ENCODE peak calls at places on chromosomes 13 and 19, in eight cellular contexts. One of them, this sample, is unnamed.

GRCh38 chr13:21297452-21297851 is 121.0 kb downstream of the MRPL57 start:
- DNase-seq in HCEC 1CT: no peak
- DNase-seq in activated T-helper 1 cell treated with anti-CD3 and anti-CD28 coated beads, Interleukin-12 subunit alpha, Interleukin-12 subunit beta, Interleukin-2, Interleukin-4 antibody, amounts not matched to agents 30 ng/mL and 10 ng/mL and 1 ng/mL, durations not matched to agents 14 hours and 24 hours and 36 hours: no peak
- DNase-seq in GM18507: no peak
- DNase-seq in foreskin keratinocyte: no peak
- DNase-seq in RPMI8226: no peak
- DNase-seq in neuronal stem cell: peak
- DNase-seq in foreskin melanocyte: no peak
- DNase-seq in this sample: no peak

GRCh38 chr19:6092329-6093286 is 17.7 kb downstream of the RFX2 start:
- DNase-seq in HCEC 1CT: peak
- DNase-seq in activated T-helper 1 cell treated with anti-CD3 and anti-CD28 coated beads, Interleukin-12 subunit alpha, Interleukin-12 subunit beta, Interleukin-2, Interleukin-4 antibody, amounts not matched to agents 30 ng/mL and 10 ng/mL and 1 ng/mL, durations not matched to agents 14 hours and 24 hours and 36 hours: no peak
- DNase-seq in GM18507: no peak
- DNase-seq in foreskin keratinocyte: peak
- DNase-seq in RPMI8226: peak
- DNase-seq in neuronal stem cell: peak
- DNase-seq in foreskin melanocyte: peak
- DNase-seq in this sample: peak

GRCh38 chr13:26965976-26966375 is 205.4 kb upstream of the GPR12 start:
- DNase-seq in HCEC 1CT: no peak
- DNase-seq in activated T-helper 1 cell treated with anti-CD3 and anti-CD28 coated beads, Interleukin-12 subunit alpha, Interleukin-12 subunit beta, Interleukin-2, Interleukin-4 antibody, amounts not matched to agents 30 ng/mL and 10 ng/mL and 1 ng/mL, durations not matched to agents 14 hours and 24 hours and 36 hours: no peak
- DNase-seq in GM18507: no peak
- DNase-seq in foreskin keratinocyte: no peak
- DNase-seq in RPMI8226: no peak
- DNase-seq in neuronal stem cell: no peak
- DNase-seq in foreskin melanocyte: no peak
- DNase-seq in this sample: no peak

GRCh38 chr13:25169356-25169755 is 2.7 kb downstream of the AMER2 start:
- DNase-seq in HCEC 1CT: no peak
- DNase-seq in activated T-helper 1 cell treated with anti-CD3 and anti-CD28 coated beads, Interleukin-12 subunit alpha, Interleukin-12 subunit beta, Interleukin-2, Interleukin-4 antibody, amounts not matched to agents 30 ng/mL and 10 ng/mL and 1 ng/mL, durations not matched to agents 14 hours and 24 hours and 36 hours: no peak
- DNase-seq in GM18507: no peak
- DNase-seq in foreskin keratinocyte: no peak
- DNase-seq in RPMI8226: no peak
- DNase-seq in neuronal stem cell: no peak
- DNase-seq in foreskin melanocyte: no peak
- DNase-seq in this sample: no peak

GRCh38 chr13:102591988-102592781 is 4.6 kb upstream of the TPP2 start:
- DNase-seq in HCEC 1CT: peak
- DNase-seq in activated T-helper 1 cell treated with anti-CD3 and anti-CD28 coated beads, Interleukin-12 subunit alpha, Interleukin-12 subunit beta, Interleukin-2, Interleukin-4 antibody, amounts not matched to agents 30 ng/mL and 10 ng/mL and 1 ng/mL, durations not matched to agents 14 hours and 24 hours and 36 hours: peak
- DNase-seq in GM18507: no peak
- DNase-seq in foreskin keratinocyte: no peak
- DNase-seq in RPMI8226: peak
- DNase-seq in neuronal stem cell: peak
- DNase-seq in foreskin melanocyte: peak
- DNase-seq in this sample: peak

GRCh38 chr13:97849305-97849704 is 104.2 kb upstream of the IPO5 start:
- DNase-seq in HCEC 1CT: peak
- DNase-seq in activated T-helper 1 cell treated with anti-CD3 and anti-CD28 coated beads, Interleukin-12 subunit alpha, Interleukin-12 subunit beta, Interleukin-2, Interleukin-4 antibody, amounts not matched to agents 30 ng/mL and 10 ng/mL and 1 ng/mL, durations not matched to agents 14 hours and 24 hours and 36 hours: no peak
- DNase-seq in GM18507: no peak
- DNase-seq in foreskin keratinocyte: no peak
- DNase-seq in RPMI8226: peak
- DNase-seq in neuronal stem cell: peak
- DNase-seq in foreskin melanocyte: no peak
- DNase-seq in this sample: no peak

GRCh38 chr13:23966221-23966690 is 69.0 kb upstream of the C1QTNF9B start:
- DNase-seq in HCEC 1CT: no peak
- DNase-seq in activated T-helper 1 cell treated with anti-CD3 and anti-CD28 coated beads, Interleukin-12 subunit alpha, Interleukin-12 subunit beta, Interleukin-2, Interleukin-4 antibody, amounts not matched to agents 30 ng/mL and 10 ng/mL and 1 ng/mL, durations not matched to agents 14 hours and 24 hours and 36 hours: no peak
- DNase-seq in GM18507: no peak
- DNase-seq in foreskin keratinocyte: no peak
- DNase-seq in RPMI8226: no peak
- DNase-seq in neuronal stem cell: no peak
- DNase-seq in foreskin melanocyte: no peak
- DNase-seq in this sample: no peak

GRCh38 chr19:465056-465816 is 4.4 kb upstream of the SHC2 start:
- DNase-seq in HCEC 1CT: no peak
- DNase-seq in activated T-helper 1 cell treated with anti-CD3 and anti-CD28 coated beads, Interleukin-12 subunit alpha, Interleukin-12 subunit beta, Interleukin-2, Interleukin-4 antibody, amounts not matched to agents 30 ng/mL and 10 ng/mL and 1 ng/mL, durations not matched to agents 14 hours and 24 hours and 36 hours: no peak
- DNase-seq in GM18507: no peak
- DNase-seq in foreskin keratinocyte: no peak
- DNase-seq in RPMI8226: no peak
- DNase-seq in neuronal stem cell: no peak
- DNase-seq in foreskin melanocyte: no peak
- DNase-seq in this sample: no peak

GRCh38 chr13:101393140-101393539 is 23.2 kb downstream of the NALCN start:
- DNase-seq in HCEC 1CT: no peak
- DNase-seq in activated T-helper 1 cell treated with anti-CD3 and anti-CD28 coated beads, Interleukin-12 subunit alpha, Interleukin-12 subunit beta, Interleukin-2, Interleukin-4 antibody, amounts not matched to agents 30 ng/mL and 10 ng/mL and 1 ng/mL, durations not matched to agents 14 hours and 24 hours and 36 hours: no peak
- DNase-seq in GM18507: no peak
- DNase-seq in foreskin keratinocyte: no peak
- DNase-seq in RPMI8226: no peak
- DNase-seq in neuronal stem cell: no peak
- DNase-seq in foreskin melanocyte: no peak
- DNase-seq in this sample: no peak

GRCh38 chr13:113145496-113145895 is 13.0 kb upstream of the PROZ start:
- DNase-seq in HCEC 1CT: no peak
- DNase-seq in activated T-helper 1 cell treated with anti-CD3 and anti-CD28 coated beads, Interleukin-12 subunit alpha, Interleukin-12 subunit beta, Interleukin-2, Interleukin-4 antibody, amounts not matched to agents 30 ng/mL and 10 ng/mL and 1 ng/mL, durations not matched to agents 14 hours and 24 hours and 36 hours: no peak
- DNase-seq in GM18507: no peak
- DNase-seq in foreskin keratinocyte: no peak
- DNase-seq in RPMI8226: no peak
- DNase-seq in neuronal stem cell: no peak
- DNase-seq in foreskin melanocyte: no peak
- DNase-seq in this sample: no peak

GRCh38 chr13:68319384-68319783 is 1089.2 kb upstream of the PCDH9 start:
- DNase-seq in HCEC 1CT: no peak
- DNase-seq in activated T-helper 1 cell treated with anti-CD3 and anti-CD28 coated beads, Interleukin-12 subunit alpha, Interleukin-12 subunit beta, Interleukin-2, Interleukin-4 antibody, amounts not matched to agents 30 ng/mL and 10 ng/mL and 1 ng/mL, durations not matched to agents 14 hours and 24 hours and 36 hours: no peak
- DNase-seq in GM18507: no peak
- DNase-seq in foreskin keratinocyte: no peak
- DNase-seq in RPMI8226: no peak
- DNase-seq in neuronal stem cell: no peak
- DNase-seq in foreskin melanocyte: no peak
- DNase-seq in this sample: no peak

GRCh38 chr13:46173656-46174055 is 8.3 kb downstream of the LCP1 start:
- DNase-seq in HCEC 1CT: no peak
- DNase-seq in activated T-helper 1 cell treated with anti-CD3 and anti-CD28 coated beads, Interleukin-12 subunit alpha, Interleukin-12 subunit beta, Interleukin-2, Interleukin-4 antibody, amounts not matched to agents 30 ng/mL and 10 ng/mL and 1 ng/mL, durations not matched to agents 14 hours and 24 hours and 36 hours: peak
- DNase-seq in GM18507: no peak
- DNase-seq in foreskin keratinocyte: no peak
- DNase-seq in RPMI8226: no peak
- DNase-seq in neuronal stem cell: no peak
- DNase-seq in foreskin melanocyte: no peak
- DNase-seq in this sample: no peak

GRCh38 chr19:45772130-45772880 is 3.3 kb upstream of the SIX5 start:
- DNase-seq in HCEC 1CT: no peak
- DNase-seq in activated T-helper 1 cell treated with anti-CD3 and anti-CD28 coated beads, Interleukin-12 subunit alpha, Interleukin-12 subunit beta, Interleukin-2, Interleukin-4 antibody, amounts not matched to agents 30 ng/mL and 10 ng/mL and 1 ng/mL, durations not matched to agents 14 hours and 24 hours and 36 hours: no peak
- DNase-seq in GM18507: no peak
- DNase-seq in foreskin keratinocyte: no peak
- DNase-seq in RPMI8226: no peak
- DNase-seq in neuronal stem cell: no peak
- DNase-seq in foreskin melanocyte: no peak
- DNase-seq in this sample: no peak

GRCh38 chr13:95704510-95704909 is 27.6 kb downstream of the DNAJC3 start:
- DNase-seq in HCEC 1CT: peak
- DNase-seq in activated T-helper 1 cell treated with anti-CD3 and anti-CD28 coated beads, Interleukin-12 subunit alpha, Interleukin-12 subunit beta, Interleukin-2, Interleukin-4 antibody, amounts not matched to agents 30 ng/mL and 10 ng/mL and 1 ng/mL, durations not matched to agents 14 hours and 24 hours and 36 hours: no peak
- DNase-seq in GM18507: no peak
- DNase-seq in foreskin keratinocyte: no peak
- DNase-seq in RPMI8226: no peak
- DNase-seq in neuronal stem cell: no peak
- DNase-seq in foreskin melanocyte: peak
- DNase-seq in this sample: no peak

This sample was measured in endothelial cell.